ENCODE peak calls at places on chromosomes 11 and 22, in six cellular contexts. O is psoas muscle, F is pancreas, Z is WTC11, G is A549, V is cardiac muscle cell. D is an unnamed sample.

GRCh38 chr11:115760528-115760837 is 256.3 kb upstream of the CADM1 start:
- DNase-seq in O (no peak), V (no peak), F (no peak), G (no peak), Z (no peak), D (peak; percentile 35)

GRCh38 chr11:133719532-133720235 is 125.6 kb downstream of the SPATA19 start:
- DNase-seq in G (no peak), F (no peak), O (no peak), Z (no peak), V (no peak), D (no peak)

GRCh38 chr11:131392528-131393255 is 22.3 kb downstream of the NTM start:
- DNase-seq in O (no peak), F (no peak), V (peak; percentile 34), G (no peak), Z (peak; percentile 46), D (no peak)

GRCh38 chr22:36328635-36329216 is 59.0 kb downstream of the MYH9 start:
- DNase-seq in V (peak; percentile 82), F (no peak), Z (no peak), O (peak; percentile 76), G (peak; percentile 14), D (no peak)

GRCh38 chr11:44014968-44015623 is 32.7 kb upstream of the ACCSL start:
- DNase-seq in F (no peak), O (no peak), G (no peak), Z (no peak), V (no peak), D (no peak)

GRCh38 chr22:24593810-24594568 is 1.1 kb upstream of the LRRC75B start:
- DNase-seq in Z (no peak), G (no peak), O (no peak), F (no peak), V (no peak), D (no peak)

GRCh38 chr11:57647960-57648776 is 1.5 kb downstream of the YPEL4 start:
- DNase-seq in V (peak; percentile 31), Z (no peak), O (no peak), F (no peak), G (no peak), D (no peak)

GRCh38 chr22:41808400-41808799 is 7.9 kb downstream of the CCDC134 start:
- DNase-seq in Z (no peak), O (no peak), F (no peak), V (no peak), G (no peak), D (no peak)

GRCh38 chr11:123797065-123797940 is 8.8 kb downstream of the OR6M1 start:
- DNase-seq in G (no peak), O (no peak), V (peak; percentile 7), Z (no peak), F (no peak), D (no peak)

GRCh38 chr11:102792604-102793003 is 5.4 kb downstream of the MMP1 start:
- DNase-seq in G (no peak), V (no peak), O (no peak), Z (no peak), F (no peak), D (no peak)

GRCh38 chr11:134712228-134713145 is 300.4 kb upstream of the B3GAT1 start:
- DNase-seq in V (no peak), O (no peak), G (no peak), Z (no peak), F (no peak), D (no peak)

GRCh38 chr22:37199839-37200161 is 11.8 kb upstream of the C1QTNF6 start:
- DNase-seq in Z (no peak), G (peak; percentile 22), F (no peak), O (no peak), V (no peak), D (no peak)

GRCh38 chr22:50576070-50576469 is 2.2 kb downstream of the CPT1B start:
- DNase-seq in V (peak; percentile 68), G (peak; percentile 20), O (no peak), Z (peak; percentile 41), F (no peak), D (peak; percentile 20)

GRCh38 chr11:128421577-128421976 is 165.8 kb downstream of the ETS1 start:
- DNase-seq in O (no peak), G (no peak), F (no peak), Z (no peak), V (peak; percentile 77), D (no peak)

GRCh38 chr22:46027219-46028068 is 50.5 kb upstream of the WNT7B start:
- DNase-seq in F (peak; percentile 91), G (no peak), Z (peak; percentile 48), O (peak; percentile 72), V (no peak), D (peak; percentile 68)

GRCh38 chr11:9745411-9746211 is 81.7 kb downstream of the SWAP70 start:
- DNase-seq in V (no peak), Z (no peak), G (no peak), O (no peak), F (no peak), D (no peak)

GRCh38 chr11:125463590-125464265 is 32.3 kb downstream of the FEZ1 start:
- DNase-seq in F (no peak), G (no peak), V (no peak), Z (no peak), O (no peak), D (no peak)

DNA sequence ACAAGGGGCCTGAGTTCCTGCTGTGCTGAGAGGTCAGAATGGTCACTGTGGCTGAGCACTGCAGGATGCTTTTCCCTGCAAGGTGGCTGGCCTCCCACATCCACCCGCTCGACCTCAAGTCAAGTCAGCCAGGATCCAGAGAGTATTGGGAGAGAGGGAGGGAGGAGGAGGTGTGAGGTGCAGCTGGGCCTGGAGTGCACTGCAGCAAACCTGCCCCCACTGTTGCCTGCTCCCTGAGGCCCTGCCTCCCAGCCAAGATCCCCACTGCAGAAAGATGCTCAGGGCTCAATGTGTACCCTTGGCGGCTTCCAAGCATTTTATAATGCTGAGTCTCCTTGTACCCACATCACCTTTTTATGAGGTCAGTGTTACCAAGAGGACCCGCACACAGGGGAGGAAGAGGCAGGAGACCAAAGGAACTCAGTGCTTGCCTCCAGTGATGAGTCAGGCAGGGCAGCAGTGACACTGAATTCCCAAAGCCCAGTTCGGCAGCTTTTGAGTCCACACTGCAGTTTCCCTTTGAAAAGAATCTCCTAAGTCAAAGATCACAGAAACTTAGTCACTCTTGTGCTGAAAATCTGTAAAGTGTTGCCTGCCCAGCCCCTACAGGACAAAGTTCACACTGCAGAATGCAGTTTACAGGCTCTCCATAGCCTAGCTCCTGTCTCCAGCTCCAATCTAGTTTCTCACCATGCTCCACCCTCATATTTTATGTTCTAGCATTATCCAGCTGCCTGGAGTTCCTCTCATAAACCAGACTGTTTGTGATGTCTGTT is 3.1 kb downstream of the ENDOD1 start:
- DNase-seq in V (peak; percentile 50), O (no peak), G (peak; percentile 41), F (no peak), Z (no peak), D (no peak)
- TF ChIP-seq CTCF in V (peak; percentile 58), O (peak; percentile 46), G (peak; percentile 8), F (peak; percentile 13), Z (no peak), D (peak; percentile 59)

DNA sequence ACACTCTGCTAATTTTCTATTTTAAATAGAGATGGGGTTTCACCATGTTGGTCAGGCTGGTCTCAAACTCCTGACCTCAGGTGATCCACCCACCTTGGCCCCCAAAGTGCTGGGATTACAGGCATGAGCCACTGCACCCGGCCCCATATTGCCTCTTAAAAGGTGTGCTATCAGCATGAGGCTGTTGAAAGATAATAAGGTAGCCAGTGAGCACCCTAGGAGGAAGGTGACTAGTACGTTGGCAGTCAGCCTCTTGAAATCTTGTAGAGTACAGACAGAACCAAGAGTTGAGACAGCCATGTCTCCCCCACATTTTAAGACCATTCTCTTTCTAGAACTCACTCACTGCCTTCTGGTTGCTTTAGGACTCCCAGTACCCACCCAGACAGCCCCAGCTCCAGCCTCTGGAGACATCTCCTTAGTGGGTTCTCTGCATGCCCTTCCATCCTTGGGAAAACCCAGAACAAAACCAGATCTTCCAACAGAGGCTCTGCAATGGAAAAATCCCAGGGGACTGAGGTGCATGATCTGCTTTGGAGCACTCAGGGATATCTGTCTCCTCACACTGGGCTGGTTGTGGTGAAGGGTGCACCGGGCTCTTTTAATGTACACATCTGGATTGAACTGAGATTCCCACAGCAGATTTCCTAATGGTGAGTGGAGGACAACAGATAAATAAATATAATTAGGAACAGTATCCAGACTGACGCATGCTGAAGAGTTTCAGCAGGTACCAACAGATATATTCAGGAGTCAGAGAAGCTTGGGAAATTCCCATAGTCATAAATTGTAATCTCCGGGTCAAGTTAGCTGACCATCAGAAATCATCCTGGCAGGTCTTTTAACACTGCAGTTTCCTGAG is 49.4 kb downstream of the LRRC74B start:
- DNase-seq in F (no peak), V (no peak), O (no peak), Z (no peak), G (no peak), D (no peak)
- TF ChIP-seq CTCF in F (no peak), V (no peak), O (no peak), Z (no peak), G (no peak), D (no peak)

DNA sequence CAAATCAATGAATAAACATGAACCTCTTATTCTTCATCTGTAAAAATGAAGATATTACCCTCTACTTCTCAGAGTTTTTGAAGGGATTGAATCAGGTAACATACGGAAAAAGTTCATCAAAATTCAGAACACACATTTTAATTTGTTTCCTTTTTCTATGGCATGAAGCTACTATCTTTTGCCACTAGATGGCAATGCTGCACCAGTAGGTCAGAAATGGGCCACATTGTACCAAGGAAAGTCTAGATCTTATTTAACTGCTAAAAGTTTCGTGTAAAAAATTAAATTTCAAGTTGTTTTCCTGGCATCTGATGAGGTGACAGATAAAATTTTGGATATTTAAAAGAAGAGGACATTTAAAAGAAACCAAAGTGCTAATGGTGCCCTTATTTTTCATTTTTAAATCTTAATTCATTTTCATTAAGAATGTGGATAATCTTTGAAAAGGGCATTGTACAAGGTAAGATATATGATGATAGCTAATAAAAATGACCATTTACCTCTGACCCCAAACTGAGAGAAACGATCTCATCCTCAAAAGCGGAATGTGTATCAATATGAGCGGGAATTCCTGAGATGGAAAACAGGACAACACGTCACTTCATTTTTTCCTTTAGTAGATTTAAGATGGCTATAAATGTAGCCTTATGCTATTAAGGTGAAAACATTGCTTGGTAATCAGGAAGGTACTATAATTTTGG is 16.1 kb downstream of the ALKBH8 start:
- DNase-seq in O (no peak), G (no peak), Z (no peak), V (peak; percentile 65), F (no peak), D (peak; percentile 21)
- TF ChIP-seq CTCF in O (peak; percentile 82), G (peak; percentile 73), Z (peak; percentile 53), V (peak; percentile 79), F (peak; percentile 41), D (peak; percentile 87)

GRCh38 chr11:85945788-85946187 is 90.6 kb downstream of the CCDC83 start:
- DNase-seq in V (peak; percentile 22), G (no peak), F (no peak), Z (no peak), O (no peak), D (no peak)

GRCh38 chr11:85947431-85948272 is 92.5 kb downstream of the CCDC83 start:
- DNase-seq in Z (no peak), G (peak; percentile 14), V (peak; percentile 96), O (no peak), F (no peak), D (no peak)

GRCh38 chr11:85945296-85945695 is 90.1 kb downstream of the CCDC83 start:
- DNase-seq in Z (no peak), G (no peak), F (no peak), V (no peak), O (no peak), D (no peak)

GRCh38 chr11:85948884-85949283 is 93.7 kb downstream of the CCDC83 start:
- DNase-seq in V (no peak), Z (no peak), O (no peak), G (no peak), F (no peak), D (no peak)

DNA sequence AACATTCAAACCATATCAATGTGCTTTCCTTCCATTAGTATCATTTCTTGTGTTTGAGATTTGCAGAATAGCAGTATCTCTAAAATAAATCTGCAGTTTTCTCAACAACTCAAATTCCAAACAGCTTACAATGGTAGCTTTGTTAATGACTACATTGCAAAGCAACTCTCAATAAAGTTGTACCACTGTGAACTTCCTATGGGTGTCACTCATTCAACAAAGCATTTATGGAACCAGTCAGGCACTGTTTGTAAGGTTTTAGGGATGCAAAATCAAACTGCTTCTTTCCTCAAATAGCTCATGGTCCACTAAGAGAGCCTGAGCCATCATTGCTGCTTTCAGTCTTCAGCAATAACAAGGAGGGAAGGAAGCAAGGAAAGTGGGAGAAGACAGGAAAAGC is 91.0 kb downstream of the CCDC83 start:
- DNase-seq in F (no peak), Z (no peak), O (no peak), G (no peak), V (peak; percentile 52), D (no peak)
- TF ChIP-seq CTCF in F (no peak), Z (no peak), O (no peak), G (no peak), V (no peak), D (no peak)